ENCODE peak calls at places on chromosomes 1 and 21, in ten cellular contexts. One of them, this sample, is unnamed.

GRCh38 chr1:93635614-93636543 is 45.8 kb downstream of the BCAR3 start:
- DNase-seq in ovary: no peak
- DNase-seq in B cell: no peak
- DNase-seq in IMR-90: no peak
- DNase-seq in fibroblast of mammary gland: no peak
- DNase-seq in RWPE1: no peak
- DNase-seq in thoracic aorta: no peak
- DNase-seq in AG09319: no peak
- DNase-seq in stomach: no peak
- DNase-seq in neural crest cell: peak; percentile 53
- DNase-seq in this sample: no peak

GRCh38 chr1:228364068-228364705 is 42.4 kb downstream of the TRIM11 start:
- DNase-seq in thoracic aorta: no peak
- DNase-seq in RWPE1: no peak
- DNase-seq in neural crest cell: no peak
- DNase-seq in B cell: no peak
- DNase-seq in stomach: no peak
- DNase-seq in AG09319: no peak
- DNase-seq in ovary: no peak
- DNase-seq in fibroblast of mammary gland: no peak
- DNase-seq in IMR-90: no peak
- DNase-seq in this sample: no peak

GRCh38 chr1:21818661-21819060 is 6.6 kb downstream of the LDLRAD2 start:
- DNase-seq in ovary: no peak
- DNase-seq in IMR-90: no peak
- DNase-seq in B cell: peak; percentile 81
- DNase-seq in stomach: peak; percentile 60
- DNase-seq in RWPE1: peak; percentile 88
- DNase-seq in fibroblast of mammary gland: peak; percentile 29
- DNase-seq in thoracic aorta: no peak
- DNase-seq in AG09319: no peak
- DNase-seq in neural crest cell: peak; percentile 39
- DNase-seq in this sample: no peak

GRCh38 chr21:46211786-46212720 is 16.5 kb downstream of the LSS start:
- DNase-seq in B cell: no peak
- DNase-seq in stomach: no peak
- DNase-seq in thoracic aorta: no peak
- DNase-seq in RWPE1: no peak
- DNase-seq in ovary: peak; percentile 28
- DNase-seq in AG09319: no peak
- DNase-seq in neural crest cell: no peak
- DNase-seq in IMR-90: no peak
- DNase-seq in fibroblast of mammary gland: peak; percentile 21
- DNase-seq in this sample: no peak

GRCh38 chr1:78333426-78334012 is 157.3 kb upstream of the PTGFR start:
- DNase-seq in RWPE1: no peak
- DNase-seq in fibroblast of mammary gland: peak; percentile 52
- DNase-seq in neural crest cell: peak; percentile 4
- DNase-seq in B cell: no peak
- DNase-seq in IMR-90: peak; percentile 58
- DNase-seq in ovary: no peak
- DNase-seq in thoracic aorta: no peak
- DNase-seq in stomach: no peak
- DNase-seq in AG09319: no peak
- DNase-seq in this sample: no peak

GRCh38 chr1:88462481-88463261 is 221.4 kb upstream of the PKN2 start:
- DNase-seq in B cell: no peak
- DNase-seq in fibroblast of mammary gland: peak; percentile 23
- DNase-seq in neural crest cell: peak; percentile 31
- DNase-seq in AG09319: no peak
- DNase-seq in ovary: peak; percentile 64
- DNase-seq in thoracic aorta: no peak
- DNase-seq in stomach: no peak
- DNase-seq in IMR-90: peak; percentile 17
- DNase-seq in RWPE1: no peak
- DNase-seq in this sample: no peak

GRCh38 chr1:37655274-37655673 is 20.6 kb upstream of the RSPO1 start:
- DNase-seq in ovary: no peak
- DNase-seq in AG09319: no peak
- DNase-seq in fibroblast of mammary gland: no peak
- DNase-seq in thoracic aorta: no peak
- DNase-seq in B cell: no peak
- DNase-seq in RWPE1: no peak
- DNase-seq in IMR-90: no peak
- DNase-seq in neural crest cell: no peak
- DNase-seq in stomach: no peak
- DNase-seq in this sample: no peak

GRCh38 chr1:200302893-200303250 is 107.0 kb downstream of the ZNF281 start:
- DNase-seq in fibroblast of mammary gland: peak; percentile 21
- DNase-seq in RWPE1: no peak
- DNase-seq in ovary: no peak
- DNase-seq in B cell: no peak
- DNase-seq in neural crest cell: no peak
- DNase-seq in AG09319: no peak
- DNase-seq in stomach: peak; percentile 37
- DNase-seq in thoracic aorta: no peak
- DNase-seq in IMR-90: no peak
- DNase-seq in this sample: no peak

DNA sequence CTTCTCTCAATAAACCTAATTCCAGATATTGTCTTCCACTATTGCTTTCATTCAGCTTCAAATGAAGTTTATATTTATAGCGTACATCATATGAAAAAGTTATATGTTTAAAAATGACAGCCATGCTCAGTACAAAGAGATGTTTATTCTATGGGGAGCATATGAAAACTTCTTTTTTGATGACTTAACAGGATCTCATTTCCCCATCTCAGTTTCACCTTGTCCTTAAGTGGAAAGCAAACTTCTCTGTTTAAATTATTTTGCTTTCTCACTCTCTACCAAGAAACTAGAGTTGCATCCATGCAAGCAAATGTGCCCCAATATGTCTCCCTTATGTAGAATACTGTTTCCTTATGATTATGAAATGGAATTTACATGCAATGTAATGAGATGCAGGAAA is 799.5 kb upstream of the RGS18 start:
- DNase-seq in B cell: no peak
- DNase-seq in stomach: no peak
- DNase-seq in thoracic aorta: no peak
- DNase-seq in fibroblast of mammary gland: no peak
- DNase-seq in AG09319: no peak
- DNase-seq in neural crest cell: no peak
- DNase-seq in ovary: no peak
- DNase-seq in IMR-90: no peak
- DNase-seq in RWPE1: no peak
- DNase-seq in this sample: no peak
- TF ChIP-seq CTCF in B cell: no peak
- TF ChIP-seq CTCF in stomach: no peak
- TF ChIP-seq CTCF in thoracic aorta: no peak
- TF ChIP-seq CTCF in fibroblast of mammary gland: no peak
- TF ChIP-seq CTCF in AG09319: no peak
- TF ChIP-seq CTCF in neural crest cell: no peak
- TF ChIP-seq CTCF in ovary: no peak
- TF ChIP-seq CTCF in IMR-90: no peak
- TF ChIP-seq CTCF in RWPE1: no peak
- TF ChIP-seq CTCF in this sample: no peak

GRCh38 chr1:117608213-117608612 is 2.4 kb downstream of the TENT5C start:
- DNase-seq in stomach: no peak
- DNase-seq in AG09319: no peak
- DNase-seq in IMR-90: no peak
- DNase-seq in ovary: no peak
- DNase-seq in B cell: no peak
- DNase-seq in thoracic aorta: no peak
- DNase-seq in fibroblast of mammary gland: no peak
- DNase-seq in RWPE1: no peak
- DNase-seq in neural crest cell: no peak
- DNase-seq in this sample: no peak

GRCh38 chr1:117605164-117605810 is 561 bp upstream of the TENT5C start:
- DNase-seq in neural crest cell: no peak
- DNase-seq in thoracic aorta: no peak
- DNase-seq in ovary: no peak
- DNase-seq in RWPE1: peak; percentile 1
- DNase-seq in fibroblast of mammary gland: no peak
- DNase-seq in stomach: peak; percentile 74
- DNase-seq in IMR-90: no peak
- DNase-seq in AG09319: no peak
- DNase-seq in B cell: no peak
- DNase-seq in this sample: no peak

GRCh38 chr1:117607471-117607870 is 1.6 kb downstream of the TENT5C start:
- DNase-seq in thoracic aorta: no peak
- DNase-seq in stomach: peak; percentile 75
- DNase-seq in AG09319: no peak
- DNase-seq in B cell: no peak
- DNase-seq in neural crest cell: no peak
- DNase-seq in RWPE1: no peak
- DNase-seq in fibroblast of mammary gland: no peak
- DNase-seq in IMR-90: no peak
- DNase-seq in ovary: no peak
- DNase-seq in this sample: no peak

GRCh38 chr1:117606608-117607261 is 887 bp downstream of the TENT5C start:
- DNase-seq in AG09319: no peak
- DNase-seq in B cell: peak; percentile 59
- DNase-seq in neural crest cell: no peak
- DNase-seq in thoracic aorta: no peak
- DNase-seq in IMR-90: peak; percentile 51
- DNase-seq in stomach: peak; percentile 56
- DNase-seq in fibroblast of mammary gland: peak; percentile 20
- DNase-seq in ovary: no peak
- DNase-seq in RWPE1: no peak
- DNase-seq in this sample: no peak

GRCh38 chr1:117605811-117606607 is at the start of gene TENT5C:
- DNase-seq in RWPE1: peak; percentile 100
- DNase-seq in AG09319: peak; percentile 93
- DNase-seq in ovary: peak; percentile 99
- DNase-seq in stomach: peak; percentile 99
- DNase-seq in fibroblast of mammary gland: peak; percentile 91
- DNase-seq in thoracic aorta: peak; percentile 91
- DNase-seq in B cell: peak; percentile 95
- DNase-seq in neural crest cell: peak; percentile 92
- DNase-seq in IMR-90: peak; percentile 95
- DNase-seq in this sample: peak; percentile 67
- TF ChIP-seq CTCF in RWPE1: no peak
- TF ChIP-seq CTCF in AG09319: peak; percentile 26
- TF ChIP-seq CTCF in ovary: no peak
- TF ChIP-seq CTCF in stomach: no peak
- TF ChIP-seq CTCF in fibroblast of mammary gland: no peak
- TF ChIP-seq CTCF in thoracic aorta: no peak
- TF ChIP-seq CTCF in B cell: no peak
- TF ChIP-seq CTCF in neural crest cell: no peak
- TF ChIP-seq CTCF in IMR-90: no peak
- TF ChIP-seq CTCF in this sample: peak; percentile 2

GRCh38 chr1:16915627-16915973 is 6.1 kb upstream of the CROCC start:
- DNase-seq in RWPE1: no peak
- DNase-seq in stomach: no peak
- DNase-seq in neural crest cell: no peak
- DNase-seq in IMR-90: no peak
- DNase-seq in AG09319: no peak
- DNase-seq in fibroblast of mammary gland: peak; percentile 44
- DNase-seq in ovary: peak; percentile 50
- DNase-seq in thoracic aorta: no peak
- DNase-seq in B cell: no peak
- DNase-seq in this sample: no peak
- TF ChIP-seq CTCF in RWPE1: no peak
- TF ChIP-seq CTCF in stomach: no peak
- TF ChIP-seq CTCF in neural crest cell: peak; percentile 23
- TF ChIP-seq CTCF in IMR-90: peak; percentile 29
- TF ChIP-seq CTCF in AG09319: no peak
- TF ChIP-seq CTCF in fibroblast of mammary gland: peak; percentile 32
- TF ChIP-seq CTCF in ovary: no peak
- TF ChIP-seq CTCF in thoracic aorta: no peak
- TF ChIP-seq CTCF in B cell: no peak
- TF ChIP-seq CTCF in this sample: no peak

DNA sequence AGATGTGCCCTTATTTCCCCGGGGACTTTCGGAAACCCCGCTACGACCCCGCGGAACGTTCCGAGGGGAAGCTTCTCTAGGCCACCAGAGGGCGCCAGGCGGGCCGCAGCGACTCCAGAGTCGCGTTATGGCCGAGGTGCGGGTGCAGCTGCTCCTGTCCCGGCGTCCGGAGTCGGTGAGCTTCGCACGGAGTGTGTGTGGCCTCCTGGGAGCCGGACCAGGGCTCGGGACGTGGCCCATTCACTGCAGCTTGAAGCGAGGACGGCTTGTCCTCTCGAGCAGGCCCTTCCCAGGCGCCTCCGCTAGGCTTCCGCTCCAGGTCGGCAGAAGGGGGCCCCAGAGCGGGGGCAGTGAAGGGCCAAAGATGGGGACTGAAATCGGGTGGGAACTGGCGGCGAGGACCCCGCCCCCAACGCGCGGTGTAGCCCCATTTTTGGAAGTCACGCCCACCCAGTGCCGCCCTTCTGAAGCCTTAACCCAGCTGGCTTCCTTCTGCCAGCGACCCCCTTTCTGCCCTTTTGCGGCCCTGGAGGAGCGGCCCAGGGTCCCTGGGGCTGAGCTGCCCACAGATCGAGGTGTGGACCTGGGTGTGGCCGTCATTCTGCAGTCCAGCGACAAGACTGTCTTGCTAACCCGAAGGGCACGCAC is at the start of gene NUDT17:
- DNase-seq in fibroblast of mammary gland: peak; percentile 70
- DNase-seq in AG09319: no peak
- DNase-seq in neural crest cell: peak; percentile 77
- DNase-seq in ovary: peak; percentile 86
- DNase-seq in B cell: peak; percentile 86
- DNase-seq in RWPE1: peak; percentile 77
- DNase-seq in stomach: peak; percentile 84
- DNase-seq in IMR-90: peak; percentile 67
- DNase-seq in thoracic aorta: peak; percentile 21
- DNase-seq in this sample: no peak
- TF ChIP-seq CTCF in fibroblast of mammary gland: peak; percentile 78
- TF ChIP-seq CTCF in AG09319: no peak
- TF ChIP-seq CTCF in neural crest cell: peak; percentile 99
- TF ChIP-seq CTCF in ovary: peak; percentile 70
- TF ChIP-seq CTCF in B cell: peak; percentile 90
- TF ChIP-seq CTCF in RWPE1: peak; percentile 89
- TF ChIP-seq CTCF in stomach: peak; percentile 82
- TF ChIP-seq CTCF in IMR-90: peak; percentile 88
- TF ChIP-seq CTCF in thoracic aorta: peak; percentile 93
- TF ChIP-seq CTCF in this sample: peak; percentile 94

GRCh38 chr1:119827010-119827409 is 15.8 kb upstream of the REG4 start:
- DNase-seq in RWPE1: peak; percentile 14
- DNase-seq in B cell: no peak
- DNase-seq in AG09319: no peak
- DNase-seq in IMR-90: no peak
- DNase-seq in ovary: no peak
- DNase-seq in neural crest cell: no peak
- DNase-seq in thoracic aorta: no peak
- DNase-seq in stomach: no peak
- DNase-seq in fibroblast of mammary gland: peak; percentile 5
- DNase-seq in this sample: no peak
- TF ChIP-seq CTCF in RWPE1: peak; percentile 18
- TF ChIP-seq CTCF in B cell: no peak
- TF ChIP-seq CTCF in AG09319: peak; percentile 21
- TF ChIP-seq CTCF in IMR-90: no peak
- TF ChIP-seq CTCF in ovary: no peak
- TF ChIP-seq CTCF in neural crest cell: peak; percentile 55
- TF ChIP-seq CTCF in thoracic aorta: no peak
- TF ChIP-seq CTCF in stomach: peak; percentile 33
- TF ChIP-seq CTCF in fibroblast of mammary gland: peak; percentile 54
- TF ChIP-seq CTCF in this sample: peak; percentile 6

GRCh38 chr1:24567792-24568388 is 12.0 kb downstream of the NCMAP start:
- DNase-seq in ovary: no peak
- DNase-seq in neural crest cell: no peak
- DNase-seq in RWPE1: no peak
- DNase-seq in AG09319: no peak
- DNase-seq in thoracic aorta: no peak
- DNase-seq in fibroblast of mammary gland: no peak
- DNase-seq in IMR-90: no peak
- DNase-seq in B cell: no peak
- DNase-seq in stomach: peak; percentile 87
- DNase-seq in this sample: no peak
- TF ChIP-seq CTCF in ovary: no peak
- TF ChIP-seq CTCF in neural crest cell: no peak
- TF ChIP-seq CTCF in RWPE1: no peak
- TF ChIP-seq CTCF in AG09319: no peak
- TF ChIP-seq CTCF in thoracic aorta: no peak
- TF ChIP-seq CTCF in fibroblast of mammary gland: no peak
- TF ChIP-seq CTCF in IMR-90: no peak
- TF ChIP-seq CTCF in B cell: no peak
- TF ChIP-seq CTCF in stomach: no peak
- TF ChIP-seq CTCF in this sample: no peak